ENCODE peak calls at places on chromosomes 2 and 18, in nine cellular contexts. J is central memory CD8-positive, alpha-beta T cell; K is SK-N-MC; O is Calu3; G is iPS DF 19.7; Z is stimulated activated CD4-positive, alpha-beta T cell treated with anti-CD3 and anti-CD28 coated beads, Interleukin-1b, Interleukin-23, amount 100 ng/mL, for 24 hours; S is putamen; P is aorta; A is CD4-positive, CD25-positive, alpha-beta regulatory T cell. R is an unnamed sample.

GRCh38 chr2:169221745-169222369 is 140.5 kb downstream of the LRP2 start:
- DNase-seq in J (no peak), K (peak), O (no peak), G (no peak), Z (no peak), S (peak), P (no peak), A (no peak), R (peak)

GRCh38 chr2:215712850-215713230 is 277.0 kb upstream of the FN1 start:
- DNase-seq in J (no peak), K (no peak), O (no peak), G (no peak), Z (no peak), S (no peak), P (no peak), A (no peak), R (no peak)

GRCh38 chr2:18049325-18049724 is 170.9 kb downstream of the KCNS3 start:
- DNase-seq in J (no peak), K (no peak), O (no peak), G (no peak), Z (no peak), S (no peak), P (no peak), A (no peak), R (no peak)

GRCh38 chr2:101697794-101698418 is 399 bp downstream of the MAP4K4 start:
- DNase-seq in J (no peak), K (no peak), O (no peak), G (no peak), Z (no peak), S (no peak), P (no peak), A (peak), R (no peak)

GRCh38 chr2:5140367-5140766 is 551.8 kb upstream of the SOX11 start:
- DNase-seq in J (no peak), K (no peak), O (no peak), G (no peak), Z (no peak), S (no peak), P (no peak), A (no peak), R (no peak)

GRCh38 chr18:66949419-66949818 is 345.5 kb upstream of the CDH19 start:
- DNase-seq in J (no peak), K (no peak), O (no peak), G (no peak), Z (no peak), S (no peak), P (no peak), A (no peak), R (no peak)

GRCh38 chr2:128420776-128421175 is 102.1 kb upstream of the HS6ST1 start:
- DNase-seq in J (no peak), K (no peak), O (no peak), G (no peak), Z (no peak), S (no peak), P (no peak), A (no peak), R (no peak)

GRCh38 chr2:11329759-11330158 is 14.7 kb downstream of the ROCK2 start:
- DNase-seq in J (no peak), K (no peak), O (no peak), G (no peak), Z (no peak), S (no peak), P (no peak), A (no peak), R (no peak)